ENCODE peak calls at places on chromosomes 4 and X, in six cellular contexts. P is stomach; L is heart right ventricle; R is effector memory CD4-positive, alpha-beta T cell; M is adrenal gland; Q is Panc1. O is an unnamed sample.

GRCh38 chr4:174023641-174024040 is 259.8 kb downstream of the FBXO8 start:
- DNase-seq in P (no peak), L (no peak), R (no peak), M (no peak), Q (no peak), O (no peak)

GRCh38 chr4:25437951-25438350 is 60.9 kb downstream of the ANAPC4 start:
- DNase-seq in P (no peak), L (no peak), R (no peak), M (no peak), Q (no peak), O (no peak)

GRCh38 chr4:86685401-86685800 is 91.3 kb downstream of the PTPN13 start:
- DNase-seq in P (no peak), L (no peak), R (no peak), M (no peak), Q (no peak), O (no peak)

GRCh38 chrX:47814853-47815252 is 21.8 kb upstream of the ZNF81 start:
- DNase-seq in P (no peak), L (no peak), R (no peak), M (no peak), Q (no peak), O (no peak)

GRCh38 chrX:21479695-21480280 is 105.6 kb downstream of the CNKSR2 start:
- DNase-seq in P (no peak), L (peak), R (no peak), M (no peak), Q (peak), O (no peak)

GRCh38 chrX:41468647-41469323 is 21.6 kb downstream of the NYX start:
- DNase-seq in P (peak), L (no peak), R (no peak), M (no peak), Q (no peak), O (no peak)

GRCh38 chr4:15162465-15163283 is 160.4 kb downstream of the CPEB2 start:
- DNase-seq in P (no peak), L (no peak), R (no peak), M (no peak), Q (no peak), O (no peak)

GRCh38 chr4:105894570-105895323 is 524 bp upstream of the NPNT start:
- DNase-seq in P (no peak), L (no peak), R (no peak), M (no peak), Q (no peak), O (no peak)

GRCh38 chr4:167032876-167033275 is 201.4 kb downstream of the SPOCK3 start:
- DNase-seq in P (no peak), L (no peak), R (no peak), M (no peak), Q (peak), O (no peak)

GRCh38 chr4:179292443-179292842 is 1850.2 kb upstream of the AGA start:
- DNase-seq in P (no peak), L (no peak), R (no peak), M (no peak), Q (no peak), O (no peak)

GRCh38 chrX:134148293-134148692 is 88.7 kb upstream of the CCDC160 start:
- DNase-seq in P (no peak), L (no peak), R (no peak), M (no peak), Q (no peak), O (no peak)

GRCh38 chr4:15186149-15186548 is 183.9 kb downstream of the CPEB2 start:
- DNase-seq in P (no peak), L (no peak), R (no peak), M (no peak), Q (no peak), O (no peak)

GRCh38 chr4:11505225-11505971 is 76.7 kb upstream of the HS3ST1 start:
- DNase-seq in P (peak), L (no peak), R (no peak), M (no peak), Q (peak), O (no peak)

GRCh38 chr4:128349921-128350320 is 62.3 kb upstream of the PGRMC2 start:
- DNase-seq in P (no peak), L (no peak), R (no peak), M (no peak), Q (no peak), O (no peak)

GRCh38 chr4:100651499-100652165 is 133.8 kb upstream of the EMCN start:
- DNase-seq in P (no peak), L (no peak), R (no peak), M (no peak), Q (no peak), O (no peak)

GRCh38 chr4:123892368-123892961 is 495.9 kb downstream of the SPRY1 start:
- DNase-seq in P (no peak), L (no peak), R (no peak), M (no peak), Q (no peak), O (no peak)

GRCh38 chrX:32155044-32155638 is 1056.2 kb downstream of the DMD start:
- DNase-seq in P (no peak), L (no peak), R (no peak), M (no peak), Q (no peak), O (no peak)

GRCh38 chrX:74179071-74179470 is 124.9 kb upstream of the ZCCHC13 start:
- DNase-seq in P (no peak), L (no peak), R (no peak), M (no peak), Q (no peak), O (no peak)

GRCh38 chr4:169270810-169271691 is at the start of gene SH3RF1:
- DNase-seq in P (peak), L (peak), R (no peak), M (peak), Q (no peak), O (peak)

GRCh38 chr4:30719363-30720020 is 677 bp upstream of the PCDH7 start:
- DNase-seq in P (peak), L (peak), R (no peak), M (no peak), Q (no peak), O (peak)

GRCh38 chr4:38829237-38829636 is 24.6 kb upstream of the TLR1 start:
- DNase-seq in P (no peak), L (no peak), R (no peak), M (no peak), Q (no peak), O (no peak)
- H3K27ac ChIP-seq in P (no peak), L (no peak), R (no peak), M (no peak), Q (no peak), O (no peak)

DNA sequence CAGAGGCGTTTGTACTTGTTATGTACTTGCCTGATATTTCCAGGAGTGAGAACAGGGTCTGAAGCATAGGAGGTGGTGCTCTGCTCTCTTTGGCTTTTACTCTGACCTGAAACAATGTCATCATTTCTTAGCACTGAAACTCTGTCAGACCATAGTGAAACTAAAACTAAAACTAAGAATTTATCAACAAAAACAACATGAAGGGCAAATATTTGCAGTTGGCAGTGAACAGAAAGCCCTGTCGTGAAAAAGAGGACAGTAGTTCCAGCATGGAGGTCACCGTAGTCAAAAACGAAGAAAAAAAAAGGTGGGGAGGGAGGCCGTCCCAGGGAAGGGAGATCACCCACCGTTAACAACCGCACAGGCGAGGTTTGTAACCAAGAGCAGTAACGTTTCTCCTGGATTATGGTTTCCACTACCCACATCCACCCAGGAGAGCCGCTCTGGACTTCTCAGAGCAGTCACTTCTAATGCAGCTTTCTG is 97.5 kb downstream of the ANK2 start:
- DNase-seq in P (no peak), L (no peak), R (no peak), M (peak), Q (no peak), O (no peak)
- H3K27ac ChIP-seq in P (peak), L (peak), R (no peak), M (peak), Q (peak), O (peak)

GRCh38 chrX:20229155-20229554 is 37.6 kb downstream of the RPS6KA3 start:
- DNase-seq in P (no peak), L (no peak), R (no peak), M (no peak), Q (no peak), O (no peak)

GRCh38 chrX:20225488-20225833 is 41.2 kb downstream of the RPS6KA3 start:
- DNase-seq in P (no peak), L (no peak), R (no peak), M (no peak), Q (no peak), O (no peak)

GRCh38 chrX:20228245-20228644 is 38.5 kb downstream of the RPS6KA3 start:
- DNase-seq in P (no peak), L (no peak), R (no peak), M (no peak), Q (no peak), O (no peak)

GRCh38 chrX:20221902-20222301 is 44.8 kb downstream of the RPS6KA3 start:
- DNase-seq in P (no peak), L (no peak), R (no peak), M (no peak), Q (no peak), O (no peak)

GRCh38 chrX:20224814-20225487 is 41.8 kb downstream of the RPS6KA3 start:
- DNase-seq in P (no peak), L (no peak), R (no peak), M (no peak), Q (no peak), O (no peak)
- H3K27ac ChIP-seq in P (no peak), L (no peak), R (no peak), M (no peak), Q (no peak), O (no peak)

DNA sequence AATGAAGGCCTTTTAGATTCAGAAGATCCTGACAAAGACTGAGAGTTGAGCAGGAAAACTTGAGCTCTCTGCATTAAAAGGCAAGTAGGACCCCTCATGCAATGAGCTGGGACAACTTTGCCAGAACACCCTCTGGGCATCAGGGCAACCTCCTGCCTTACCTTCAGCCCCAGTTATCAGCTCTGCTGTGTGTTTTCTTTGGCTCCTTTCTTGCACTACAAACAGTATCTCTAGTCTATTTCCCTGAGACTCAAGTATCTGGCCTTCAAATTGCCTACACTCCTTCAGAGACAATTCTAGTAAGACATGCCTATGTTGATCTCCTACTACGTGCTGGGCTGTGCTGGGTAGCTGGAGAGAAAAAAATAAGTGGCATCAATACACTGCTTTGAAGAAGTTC is 192.2 kb downstream of the MID1IP1 start:
- DNase-seq in P (no peak), L (no peak), R (no peak), M (no peak), Q (no peak), O (no peak)
- H3K27ac ChIP-seq in P (no peak), L (no peak), R (no peak), M (no peak), Q (no peak), O (no peak)

GRCh38 chr4:8188743-8189550 is 10.1 kb upstream of the SH3TC1 start:
- DNase-seq in P (peak), L (peak), R (no peak), M (no peak), Q (no peak), O (no peak)
- H3K27ac ChIP-seq in P (peak), L (peak), R (no peak), M (peak), Q (no peak), O (peak)

GRCh38 chrX:46575991-46576392 is 2.4 kb downstream of the CHST7 start:
- DNase-seq in P (no peak), L (peak), R (no peak), M (peak), Q (no peak), O (no peak)

GRCh38 chrX:46574337-46574940 is 874 bp downstream of the CHST7 start:
- DNase-seq in P (no peak), L (no peak), R (peak), M (no peak), Q (no peak), O (no peak)

GRCh38 chrX:46573896-46574336 is 351 bp downstream of the CHST7 start:
- DNase-seq in P (peak), L (peak), R (peak), M (peak), Q (no peak), O (peak)

GRCh38 chrX:46575586-46575985 is 2.0 kb downstream of the CHST7 start:
- DNase-seq in P (no peak), L (no peak), R (no peak), M (no peak), Q (no peak), O (no peak)

GRCh38 chrX:46574941-46575381 is 1.4 kb downstream of the CHST7 start:
- DNase-seq in P (peak), L (no peak), R (peak), M (no peak), Q (no peak), O (no peak)
- H3K27ac ChIP-seq in P (peak), L (peak), R (peak), M (no peak), Q (peak), O (no peak)